ENCODE peak calls at places on chromosomes 7 and 10, in eight cellular contexts. J, B, Y, W, O, L, H and M are unnamed samples.

GRCh38 chr7:35336444-35336843 is 82.5 kb upstream of the TBX20 start:
- DNase-seq in W (no peak), L (no peak), B (no peak), Y (no peak), J (no peak), O (no peak), H (no peak), M (no peak)

GRCh38 chr10:480498-480927 is 209.0 kb downstream of the DIP2C start:
- DNase-seq in W (no peak), J (no peak), L (no peak), H (no peak), B (no peak), Y (no peak), O (no peak), M (no peak)

GRCh38 chr7:135980665-135981180 is 3.6 kb upstream of the MTPN start:
- DNase-seq in O (peak), L (no peak), J (peak), B (peak), H (no peak), Y (peak), W (peak), M (peak)

GRCh38 chr7:40733111-40733510 is 598.3 kb downstream of the SUGCT start:
- DNase-seq in H (no peak), W (no peak), B (no peak), O (no peak), J (no peak), Y (no peak), L (peak), M (no peak)

GRCh38 chr10:47349941-47350371 is 1.8 kb downstream of the RBP3 start:
- DNase-seq in Y (no peak), O (peak), W (no peak), J (no peak), H (no peak), B (no peak), L (no peak), M (no peak)

GRCh38 chr10:88651131-88651541 is 13.1 kb upstream of the LIPF start:
- DNase-seq in H (no peak), J (no peak), O (no peak), Y (no peak), W (no peak), B (no peak), L (no peak), M (no peak)

GRCh38 chr10:89245802-89246201 is 5.8 kb downstream of the LIPA start:
- DNase-seq in L (no peak), Y (peak), O (no peak), H (no peak), W (no peak), J (no peak), B (no peak), M (no peak)

GRCh38 chr7:114710495-114710894 is 211.4 kb upstream of the MDFIC start:
- DNase-seq in B (no peak), W (no peak), O (no peak), H (no peak), J (no peak), Y (no peak), L (no peak), M (no peak)

GRCh38 chr7:39504963-39505362 is 61.2 kb upstream of the YAE1 start:
- DNase-seq in W (no peak), L (no peak), Y (no peak), B (no peak), H (no peak), O (peak), J (peak), M (no peak)

GRCh38 chr10:63520463-63521388 is 475 bp upstream of the REEP3 start:
- DNase-seq in H (peak), J (peak), Y (peak), B (peak), L (peak), W (peak), O (peak), M (peak)

GRCh38 chr7:149369497-149369896 is 91.4 kb downstream of the ZNF777 start:
- DNase-seq in H (no peak), B (no peak), W (no peak), J (peak), Y (no peak), L (no peak), O (no peak), M (no peak)

GRCh38 chr10:30491204-30491603 is 57.2 kb downstream of the MAP3K8 start:
- DNase-seq in L (no peak), H (no peak), B (no peak), O (no peak), J (peak), W (no peak), Y (peak), M (no peak)

GRCh38 chr10:132200344-132201110 is 13.8 kb downstream of the DPYSL4 start:
- DNase-seq in L (no peak), Y (no peak), H (no peak), B (no peak), O (no peak), J (no peak), W (no peak), M (no peak)

GRCh38 chr10:117699436-117700075 is 157.0 kb downstream of the EMX2 start:
- DNase-seq in W (no peak), Y (no peak), J (peak), B (no peak), O (no peak), H (no peak), L (no peak), M (no peak)

GRCh38 chr10:116538461-116538860 is 7.3 kb upstream of the PNLIP start:
- DNase-seq in L (peak), J (peak), O (no peak), W (no peak), B (no peak), H (no peak), Y (no peak), M (no peak)

GRCh38 chr10:61452229-61452651 is 941 bp downstream of the TMEM26 start:
- DNase-seq in W (no peak), Y (no peak), O (no peak), L (no peak), H (no peak), J (no peak), B (no peak), M (no peak)

GRCh38 chr7:16846611-16847165 is 35.1 kb downstream of the AGR3 start:
- DNase-seq in O (no peak), W (no peak), L (no peak), Y (no peak), B (no peak), J (peak), H (no peak), M (no peak)

GRCh38 chr7:151885202-151885580 is 8.3 kb upstream of the PRKAG2 start:
- DNase-seq in H (no peak), B (no peak), J (no peak), W (no peak), O (no peak), L (no peak), Y (no peak), M (no peak)

GRCh38 chr10:33571616-33572015 is 237.1 kb upstream of the NRP1 start:
- DNase-seq in O (no peak), H (no peak), B (no peak), L (no peak), W (no peak), Y (no peak), J (peak), M (no peak)

GRCh38 chr10:8379906-8380832 is 325.7 kb downstream of the GATA3 start:
- DNase-seq in B (no peak), W (no peak), L (no peak), O (no peak), Y (no peak), J (no peak), H (no peak), M (no peak)

GRCh38 chr10:11074536-11075267 is 57.0 kb downstream of the CELF2 start:
- DNase-seq in L (no peak), B (no peak), H (no peak), Y (peak), J (no peak), W (no peak), O (no peak), M (no peak)

GRCh38 chr10:11377267-11377666 is 234.2 kb downstream of the USP6NL start:
- DNase-seq in Y (no peak), H (no peak), B (no peak), W (no peak), O (no peak), J (no peak), L (no peak), M (no peak)

GRCh38 chr7:134086998-134087735 is 40.0 kb upstream of the LRGUK start:
- DNase-seq in J (no peak), W (no peak), H (no peak), Y (no peak), O (no peak), L (no peak), B (no peak), M (no peak)

GRCh38 chr7:38169862-38170261 is 8.2 kb upstream of the STARD3NL start:
- DNase-seq in W (no peak), B (no peak), L (no peak), J (peak), H (no peak), Y (peak), O (peak), M (no peak)

GRCh38 chr7:136256491-136256890 is 279.3 kb upstream of the MTPN start:
- DNase-seq in B (no peak), O (no peak), J (no peak), H (no peak), W (no peak), L (no peak), Y (no peak), M (no peak)

GRCh38 chr10:5517546-5517945 is 7.2 kb upstream of the CALML3 start:
- DNase-seq in J (no peak), L (no peak), B (no peak), O (no peak), H (no peak), W (no peak), Y (no peak), M (no peak)

GRCh38 chr7:142581341-142581740 is 167.9 kb upstream of the PRSS1 start:
- DNase-seq in W (no peak), H (peak), J (peak), B (no peak), O (peak), Y (peak), L (no peak), M (no peak)

GRCh38 chr10:88833722-88834121 is 17.9 kb downstream of the ANKRD22 start:
- DNase-seq in J (no peak), Y (no peak), B (no peak), W (no peak), L (no peak), O (no peak), H (no peak), M (no peak)

GRCh38 chr7:98870071-98870651 is 347 bp upstream of the TMEM130 start:
- DNase-seq in O (peak), H (peak), L (no peak), W (peak), Y (peak), J (peak), B (peak), M (peak)

GRCh38 chr7:21945374-21946227 is at the start of gene CDCA7L:
- DNase-seq in B (peak), O (peak), H (peak), Y (peak), J (peak), W (peak), L (no peak), M (peak)

GRCh38 chr7:115356139-115356746 is 434.3 kb downstream of the MDFIC start:
- DNase-seq in O (peak), L (peak), J (peak), W (no peak), B (no peak), Y (peak), H (peak), M (no peak)

GRCh38 chr10:108817572-108817971 is 1105.7 kb downstream of the XPNPEP1 start:
- DNase-seq in J (no peak), L (no peak), H (no peak), O (no peak), W (no peak), B (no peak), Y (no peak), M (no peak)

GRCh38 chr10:118672766-118673715 is 77.6 kb upstream of the PRLHR start:
- DNase-seq in L (no peak), H (no peak), B (no peak), W (no peak), J (no peak), Y (no peak), O (no peak), M (no peak)

GRCh38 chr10:114140036-114140435 is 34.0 kb downstream of the CCDC186 start:
- DNase-seq in O (no peak), B (no peak), J (no peak), H (no peak), W (no peak), Y (no peak), L (no peak), M (no peak)

GRCh38 chr7:1924185-1924817 is 254.2 kb downstream of the ELFN1 start:
- DNase-seq in J (no peak), H (no peak), B (no peak), W (no peak), O (no peak), Y (no peak), L (no peak), M (no peak)

GRCh38 chr10:112475565-112476233 is 28.7 kb downstream of the VTI1A start:
- DNase-seq in Y (no peak), B (no peak), W (no peak), J (peak), O (no peak), H (no peak), L (no peak), M (no peak)

GRCh38 chr10:117175901-117176534 is 21.3 kb upstream of the KCNK18 start:
- DNase-seq in H (no peak), J (peak), L (peak), Y (peak), W (peak), O (peak), B (peak), M (peak)

GRCh38 chr10:130359711-130360110 is 223.5 kb downstream of the GLRX3 start:
- DNase-seq in B (no peak), Y (no peak), L (no peak), J (no peak), W (no peak), H (no peak), O (no peak), M (no peak)